ENCODE peak calls at places on chromosomes 11 and 22, in five cellular contexts. F is WTC11, M is tibial artery, N is HS-5, U is sigmoid colon. Y is an unnamed sample.
A peak's percentile ranks its signal among the peaks of the same experiment; 100 is the strongest.

GRCh38 chr22:20748082-20748481 is 25.8 kb upstream of the SERPIND1 start:
- DNase-seq in N (no peak), U (no peak), F (no peak), M (no peak), Y (no peak)

GRCh38 chr22:20096574-20097420 is 16.8 kb downstream of the DGCR8 start:
- DNase-seq in F (no peak), U (no peak), N (no peak), M (no peak), Y (no peak)

GRCh38 chr22:45880732-45881523 is 96.0 kb downstream of the WNT7B start:
- DNase-seq in F (peak; percentile 23), M (peak; percentile 59), N (no peak), U (peak; percentile 54), Y (no peak)

GRCh38 chr11:926341-926916 is 759 bp downstream of the AP2A2 start:
- DNase-seq in F (no peak), M (peak; percentile 74), U (no peak), N (peak; percentile 22), Y (peak; percentile 62)

GRCh38 chr11:79094601-79095000 is 346.2 kb downstream of the TENM4 start:
- DNase-seq in U (no peak), M (no peak), N (no peak), F (no peak), Y (no peak)

GRCh38 chr11:67277231-67277961 is 11.1 kb downstream of the GRK2 start:
- DNase-seq in F (peak; percentile 83), U (peak; percentile 96), N (no peak), M (peak; percentile 95), Y (peak; percentile 42)

GRCh38 chr22:17634696-17635095 is 3.9 kb upstream of the BCL2L13 start:
- DNase-seq in U (no peak), N (no peak), F (no peak), M (no peak), Y (no peak)

GRCh38 chr11:78030429-78031325 is 7.6 kb upstream of the KCTD14 start:
- DNase-seq in F (no peak), U (peak; percentile 77), N (no peak), M (peak; percentile 71), Y (peak; percentile 94)

GRCh38 chr22:46675479-46675878 is 55.3 kb downstream of the GRAMD4 start:
- DNase-seq in N (no peak), U (no peak), F (no peak), M (no peak), Y (no peak)

GRCh38 chr11:134026655-134027343 is 42.1 kb upstream of the JAM3 start:
- DNase-seq in M (no peak), U (no peak), F (peak; percentile 47), N (no peak), Y (no peak)

GRCh38 chr22:27879923-27880322 is 39.1 kb downstream of the PITPNB start:
- DNase-seq in M (no peak), F (no peak), U (no peak), N (no peak), Y (peak; percentile 60)

GRCh38 chr11:133966924-133967598 is 10.3 kb upstream of the IGSF9B start:
- DNase-seq in M (no peak), N (no peak), F (peak; percentile 85), U (peak; percentile 73), Y (no peak)

GRCh38 chr22:37045958-37046357 is 5.6 kb upstream of the KCTD17 start:
- DNase-seq in U (no peak), M (no peak), N (no peak), F (no peak), Y (no peak)

GRCh38 chr11:36034572-36035331 is 90.9 kb downstream of the LDLRAD3 start:
- DNase-seq in U (no peak), N (peak; percentile 71), M (no peak), F (no peak), Y (peak; percentile 36)

GRCh38 chr11:47998733-47999359 is 18.5 kb downstream of the PTPRJ start:
- DNase-seq in M (peak; percentile 55), N (no peak), U (no peak), F (no peak), Y (no peak)

GRCh38 chr11:27471588-27472397 is 797 bp downstream of the LGR4 start:
- DNase-seq in U (peak; percentile 71), M (peak; percentile 69), F (peak; percentile 48), N (no peak), Y (peak; percentile 28)

GRCh38 chr22:35493074-35493473 is 47.6 kb upstream of the RASD2 start:
- DNase-seq in U (no peak), N (no peak), F (no peak), M (no peak), Y (no peak)

GRCh38 chr11:19374189-19374588 is 133.4 kb upstream of the E2F8 start:
- DNase-seq in F (no peak), U (no peak), N (peak; percentile 98), M (no peak), Y (peak; percentile 94)

Y was measured in dermis microvascular lymphatic vessel endothelial cell.